ENCODE peak calls at places on chromosomes 11 and 22, in five cellular contexts. V is HEK293T, Q is GM12878, I is HepG2, A is H1. T is an unnamed sample.

GRCh38 chr11:64112771-64113461 is 53.0 kb downstream of the MACROD1 start:
- DNase-seq in V (no peak), Q (no peak), I (no peak), A (no peak), T (no peak)

GRCh38 chr22:50530280-50530856 is 556 bp upstream of the TYMP start:
- DNase-seq in V (no peak), Q (no peak), I (peak; percentile 74), A (peak; percentile 75), T (no peak)

GRCh38 chr22:41216984-41217383 is 11.9 kb downstream of the L3MBTL2 start:
- DNase-seq in V (no peak), Q (no peak), I (no peak), A (no peak), T (no peak)

GRCh38 chr22:49292909-49293308 is 534.8 kb downstream of the BRD1 start:
- DNase-seq in V (no peak), Q (no peak), I (no peak), A (peak; percentile 8), T (no peak)

GRCh38 chr11:110735431-110736157 is 23.4 kb upstream of the ARHGAP20 start:
- DNase-seq in V (no peak), Q (no peak), I (no peak), A (no peak), T (no peak)

GRCh38 chr22:40088818-40089217 is 88.9 kb upstream of the TNRC6B start:
- DNase-seq in V (no peak), Q (no peak), I (no peak), A (no peak), T (no peak)

GRCh38 chr22:49574861-49575702 is 252.6 kb downstream of the BRD1 start:
- DNase-seq in V (no peak), Q (no peak), I (no peak), A (no peak), T (no peak)

GRCh38 chr22:38106814-38107578 is 3.5 kb downstream of the BAIAP2L2 start:
- DNase-seq in V (no peak), Q (no peak), I (no peak), A (no peak), T (no peak)

GRCh38 chr11:79381036-79381435 is 59.8 kb downstream of the TENM4 start:
- DNase-seq in V (no peak), Q (no peak), I (no peak), A (no peak), T (no peak)

GRCh38 chr11:47161134-47161854 is 15.4 kb downstream of the ARFGAP2 start:
- DNase-seq in V (peak; percentile 86), Q (no peak), I (peak; percentile 63), A (peak; percentile 90), T (peak; percentile 79)

GRCh38 chr11:65553301-65554001 is 4.7 kb downstream of the LTBP3 start:
- DNase-seq in V (no peak), Q (no peak), I (no peak), A (peak; percentile 86), T (no peak)

GRCh38 chr22:46504586-46504985 is 32.8 kb downstream of the CELSR1 start:
- DNase-seq in V (no peak), Q (no peak), I (no peak), A (no peak), T (no peak)

GRCh38 chr22:41949297-41949965 is 2.5 kb upstream of the CENPM start:
- DNase-seq in V (no peak), Q (no peak), I (no peak), A (no peak), T (no peak)

GRCh38 chr11:31110825-31111224 is 258.7 kb downstream of the DCDC1 start:
- DNase-seq in V (no peak), Q (no peak), I (no peak), A (no peak), T (no peak)

GRCh38 chr11:130999992-131000770 is 83.9 kb upstream of the SNX19 start:
- DNase-seq in V (no peak), Q (no peak), I (peak; percentile 75), A (no peak), T (no peak)

GRCh38 chr11:1059759-1060158 is 14.9 kb upstream of the MUC2 start:
- DNase-seq in V (no peak), Q (no peak), I (no peak), A (no peak), T (no peak)

GRCh38 chr11:124865181-124865901 is at the start of gene ROBO3:
- DNase-seq in V (no peak), Q (no peak), I (no peak), A (peak; percentile 65), T (no peak)

GRCh38 chr11:128467610-128468041 is 119.7 kb downstream of the ETS1 start:
- DNase-seq in V (no peak), Q (no peak), I (peak; percentile 74), A (no peak), T (no peak)

GRCh38 chr22:19178065-19178658 is 374 bp downstream of the SLC25A1 start:
- DNase-seq in V (peak; percentile 56), Q (no peak), I (peak; percentile 21), A (peak; percentile 73), T (no peak)

GRCh38 chr11:67397536-67397935 is 4.1 kb downstream of the PPP1CA start:
- DNase-seq in V (no peak), Q (no peak), I (no peak), A (no peak), T (no peak)

GRCh38 chr11:130022799-130023198 is 20.2 kb upstream of the PRDM10 start:
- DNase-seq in V (no peak), Q (no peak), I (no peak), A (no peak), T (no peak)

GRCh38 chr11:57761301-57762234 is at the start of gene CTNND1:
- DNase-seq in V (peak; percentile 91), Q (peak; percentile 77), I (peak; percentile 97), A (peak; percentile 71), T (peak; percentile 93)

GRCh38 chr11:34021977-34022735 is 29.4 kb upstream of the CAPRIN1 start:
- DNase-seq in V (no peak), Q (no peak), I (no peak), A (no peak), T (no peak)

GRCh38 chr11:10443152-10443551 is 11.9 kb upstream of the AMPD3 start:
- DNase-seq in V (no peak), Q (no peak), I (no peak), A (no peak), T (no peak)

GRCh38 chr11:6572215-6572614 is 31.2 kb downstream of the RRP8 start:
- DNase-seq in V (no peak), Q (no peak), I (no peak), A (no peak), T (no peak)

GRCh38 chr11:80595011-80595410 is 1154.2 kb upstream of the TENM4 start:
- DNase-seq in V (no peak), Q (no peak), I (peak; percentile 60), A (no peak), T (no peak)

GRCh38 chr22:44369916-44370804 is 57.4 kb upstream of the SHISAL1 start:
- DNase-seq in V (no peak), Q (no peak), I (no peak), A (no peak), T (no peak)

GRCh38 chr11:73461335-73461840 is 85.2 kb downstream of the RELT start:
- DNase-seq in V (no peak), Q (no peak), I (no peak), A (no peak), T (no peak)

GRCh38 chr11:122159173-122159701 is 43.2 kb upstream of the BLID start:
- DNase-seq in V (no peak), Q (no peak), I (no peak), A (no peak), T (no peak)

GRCh38 chr11:130560000-130560852 is 111.8 kb downstream of the ADAMTS15 start:
- DNase-seq in V (no peak), Q (no peak), I (no peak), A (no peak), T (no peak)

GRCh38 chr11:70104419-70104818 is 26.3 kb downstream of the ANO1 start:
- DNase-seq in V (no peak), Q (no peak), I (no peak), A (no peak), T (no peak)

GRCh38 chr11:7654094-7654742 is 19.1 kb downstream of the CYB5R2 start:
- DNase-seq in V (no peak), Q (no peak), I (no peak), A (no peak), T (no peak)

GRCh38 chr22:50267591-50268390 is 2.4 kb downstream of the MAPK11 start:
- DNase-seq in V (no peak), Q (no peak), I (no peak), A (peak; percentile 80), T (no peak)

GRCh38 chr11:43925063-43925931 is 17.1 kb upstream of the C11orf96 start:
- DNase-seq in V (no peak), Q (no peak), I (no peak), A (no peak), T (no peak)

GRCh38 chr11:14364322-14364721 is 5.3 kb upstream of the RRAS2 start:
- DNase-seq in V (no peak), Q (no peak), I (no peak), A (no peak), T (no peak)

GRCh38 chr11:67415501-67416304 is at the start of gene CARNS1:
- DNase-seq in V (no peak), Q (no peak), I (no peak), A (no peak), T (no peak)

GRCh38 chr11:133724116-133724515 is 121.2 kb downstream of the SPATA19 start:
- DNase-seq in V (no peak), Q (no peak), I (no peak), A (no peak), T (no peak)
- TF ChIP-seq SUZ12 in V (no peak), Q (no peak), I (no peak), A (no peak), T (no peak)

DNA sequence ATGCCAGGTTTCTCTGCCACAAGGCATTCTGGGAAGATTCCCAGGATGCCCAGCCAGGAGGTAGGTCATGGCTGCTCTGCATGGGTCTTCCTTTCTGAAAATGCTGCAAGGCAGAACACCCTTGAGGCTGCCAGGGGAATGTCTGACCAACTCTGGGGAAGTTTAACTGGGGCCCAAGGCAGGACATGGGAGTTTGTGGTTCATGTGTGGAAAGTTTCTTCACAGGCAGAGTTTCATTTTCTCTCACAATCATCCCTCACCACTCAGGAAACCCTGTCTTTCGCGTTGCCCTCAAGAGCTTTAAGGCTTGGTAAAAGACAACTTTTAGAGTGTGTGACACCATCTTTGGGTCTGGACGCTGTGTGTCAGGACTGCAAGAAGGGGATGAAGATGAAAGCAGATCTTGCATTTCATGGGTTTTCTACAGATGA is 133.4 kb downstream of the CD44 start:
- DNase-seq in V (no peak), Q (peak; percentile 95), I (no peak), A (no peak), T (no peak)
- TF ChIP-seq SUZ12 in V (no peak), Q (no peak), I (no peak), A (no peak), T (no peak)

GRCh38 chr11:85756401-85757200 is 54.3 kb downstream of the SYTL2 start:
- DNase-seq in V (no peak), Q (no peak), I (no peak), A (no peak), T (no peak)
- TF ChIP-seq SUZ12 in V (no peak), Q (no peak), I (no peak), A (no peak), T (no peak)

GRCh38 chr11:76397383-76397782 is 16.3 kb downstream of the GVQW3 start:
- DNase-seq in V (no peak), Q (no peak), I (no peak), A (no peak), T (no peak)
- TF ChIP-seq SUZ12 in V (no peak), Q (no peak), I (no peak), A (no peak), T (no peak)